ENCODE peak calls at places on chromosomes 2 and 18, in seven cellular contexts. One of them, this sample, is unnamed. For H3K4me1, the result is how much of the 10 kb centered on the place peaks cover.

GRCh38 chr2:184425083-184425482 is 173.2 kb upstream of the ZNF804A start:
- DNase-seq in neuronal stem cell: no peak
- DNase-seq in right lobe of liver: no peak
- DNase-seq in CD8-positive, alpha-beta T cell: no peak
- DNase-seq in fibroblast of lung: no peak
- DNase-seq in psoas muscle: no peak
- DNase-seq in A549: no peak
- DNase-seq in this sample: no peak

GRCh38 chr2:104897515-104898184 is 43.7 kb downstream of the POU3F3 start:
- DNase-seq in neuronal stem cell: no peak
- DNase-seq in right lobe of liver: no peak
- DNase-seq in CD8-positive, alpha-beta T cell: no peak
- DNase-seq in fibroblast of lung: peak
- DNase-seq in psoas muscle: no peak
- DNase-seq in A549: no peak
- DNase-seq in this sample: no peak

GRCh38 chr18:64178860-64179259 is 30.0 kb upstream of the LINC00305 start:
- DNase-seq in neuronal stem cell: no peak
- DNase-seq in right lobe of liver: no peak
- DNase-seq in CD8-positive, alpha-beta T cell: no peak
- DNase-seq in fibroblast of lung: no peak
- DNase-seq in psoas muscle: no peak
- DNase-seq in A549: no peak
- DNase-seq in this sample: no peak

GRCh38 chr2:50596521-50596920 is 435.4 kb downstream of the NRXN1 start:
- DNase-seq in neuronal stem cell: no peak
- DNase-seq in right lobe of liver: no peak
- DNase-seq in CD8-positive, alpha-beta T cell: no peak
- DNase-seq in fibroblast of lung: peak
- DNase-seq in psoas muscle: no peak
- DNase-seq in A549: no peak
- DNase-seq in this sample: no peak

GRCh38 chr2:226187601-226188000 is 612.0 kb downstream of the IRS1 start:
- DNase-seq in neuronal stem cell: no peak
- DNase-seq in right lobe of liver: no peak
- DNase-seq in CD8-positive, alpha-beta T cell: no peak
- DNase-seq in fibroblast of lung: peak
- DNase-seq in psoas muscle: no peak
- DNase-seq in A549: no peak
- DNase-seq in this sample: no peak

GRCh38 chr18:79507546-79508480 is 112.1 kb downstream of the NFATC1 start:
- DNase-seq in neuronal stem cell: no peak
- DNase-seq in right lobe of liver: peak
- DNase-seq in CD8-positive, alpha-beta T cell: no peak
- DNase-seq in fibroblast of lung: peak
- DNase-seq in psoas muscle: peak
- DNase-seq in A549: no peak
- DNase-seq in this sample: peak

GRCh38 chr2:99863914-99864273 is 278.5 kb downstream of the AFF3 start:
- DNase-seq in neuronal stem cell: no peak
- DNase-seq in right lobe of liver: no peak
- DNase-seq in CD8-positive, alpha-beta T cell: no peak
- DNase-seq in fibroblast of lung: peak
- DNase-seq in psoas muscle: no peak
- DNase-seq in A549: no peak
- DNase-seq in this sample: no peak

GRCh38 chr2:189347540-189347939 is 93.7 kb upstream of the WDR75 start:
- DNase-seq in neuronal stem cell: no peak
- DNase-seq in right lobe of liver: peak
- DNase-seq in CD8-positive, alpha-beta T cell: no peak
- DNase-seq in fibroblast of lung: peak
- DNase-seq in psoas muscle: no peak
- DNase-seq in A549: peak
- DNase-seq in this sample: peak

GRCh38 chr2:71609441-71609840 is 156.1 kb downstream of the DYSF start:
- DNase-seq in neuronal stem cell: no peak
- DNase-seq in right lobe of liver: peak
- DNase-seq in CD8-positive, alpha-beta T cell: no peak
- DNase-seq in fibroblast of lung: peak
- DNase-seq in psoas muscle: peak
- DNase-seq in A549: no peak
- DNase-seq in this sample: peak

GRCh38 chr2:68031546-68032160 is 31.2 kb downstream of the C1D start:
- DNase-seq in neuronal stem cell: peak
- DNase-seq in right lobe of liver: no peak
- DNase-seq in CD8-positive, alpha-beta T cell: no peak
- DNase-seq in fibroblast of lung: peak
- DNase-seq in psoas muscle: no peak
- DNase-seq in A549: peak
- DNase-seq in this sample: no peak

GRCh38 chr2:34979148-34979547 is 1376.4 kb upstream of the CRIM1 start:
- DNase-seq in neuronal stem cell: no peak
- DNase-seq in right lobe of liver: no peak
- DNase-seq in CD8-positive, alpha-beta T cell: no peak
- DNase-seq in fibroblast of lung: no peak
- DNase-seq in psoas muscle: no peak
- DNase-seq in A549: peak
- DNase-seq in this sample: no peak

GRCh38 chr2:23592061-23592685 is 207.2 kb downstream of the KLHL29 start:
- DNase-seq in neuronal stem cell: no peak
- DNase-seq in right lobe of liver: no peak
- DNase-seq in CD8-positive, alpha-beta T cell: no peak
- DNase-seq in fibroblast of lung: no peak
- DNase-seq in psoas muscle: no peak
- DNase-seq in A549: no peak
- DNase-seq in this sample: no peak

GRCh38 chr18:61554117-61554776 is 221.0 kb downstream of the CDH20 start:
- DNase-seq in neuronal stem cell: no peak
- DNase-seq in right lobe of liver: no peak
- DNase-seq in CD8-positive, alpha-beta T cell: peak
- DNase-seq in fibroblast of lung: no peak
- DNase-seq in psoas muscle: no peak
- DNase-seq in A549: no peak
- DNase-seq in this sample: peak

GRCh38 chr18:76456018-76456750 is 38.9 kb downstream of the ZNF516 start:
- DNase-seq in neuronal stem cell: no peak
- DNase-seq in right lobe of liver: no peak
- DNase-seq in CD8-positive, alpha-beta T cell: no peak
- DNase-seq in fibroblast of lung: peak
- DNase-seq in psoas muscle: no peak
- DNase-seq in A549: no peak
- DNase-seq in this sample: peak

GRCh38 chr2:112706170-112706664 is 14.6 kb upstream of the NT5DC4 start:
- DNase-seq in neuronal stem cell: no peak
- DNase-seq in right lobe of liver: peak
- DNase-seq in CD8-positive, alpha-beta T cell: peak
- DNase-seq in fibroblast of lung: peak
- DNase-seq in psoas muscle: no peak
- DNase-seq in A549: no peak
- DNase-seq in this sample: no peak

GRCh38 chr2:240836781-240837467 is 16.9 kb upstream of the KIF1A start:
- DNase-seq in neuronal stem cell: no peak
- DNase-seq in right lobe of liver: no peak
- DNase-seq in CD8-positive, alpha-beta T cell: no peak
- DNase-seq in fibroblast of lung: peak
- DNase-seq in psoas muscle: peak
- DNase-seq in A549: no peak
- DNase-seq in this sample: peak

GRCh38 chr2:37623971-37624897 is 47.2 kb downstream of the CDC42EP3 start:
- DNase-seq in neuronal stem cell: no peak
- DNase-seq in right lobe of liver: no peak
- DNase-seq in CD8-positive, alpha-beta T cell: no peak
- DNase-seq in fibroblast of lung: peak
- DNase-seq in psoas muscle: no peak
- DNase-seq in A549: no peak
- DNase-seq in this sample: no peak

GRCh38 chr2:4047961-4048891 is 344.9 kb downstream of the DCDC2C start:
- DNase-seq in neuronal stem cell: no peak
- DNase-seq in right lobe of liver: no peak
- DNase-seq in CD8-positive, alpha-beta T cell: no peak
- DNase-seq in fibroblast of lung: no peak
- DNase-seq in psoas muscle: no peak
- DNase-seq in A549: no peak
- DNase-seq in this sample: no peak

GRCh38 chr2:241966671-241967070 is 97.1 kb downstream of the RTP5 start:
- DNase-seq in neuronal stem cell: no peak
- DNase-seq in right lobe of liver: peak
- DNase-seq in CD8-positive, alpha-beta T cell: no peak
- DNase-seq in fibroblast of lung: peak
- DNase-seq in psoas muscle: no peak
- DNase-seq in A549: no peak
- DNase-seq in this sample: no peak

DNA sequence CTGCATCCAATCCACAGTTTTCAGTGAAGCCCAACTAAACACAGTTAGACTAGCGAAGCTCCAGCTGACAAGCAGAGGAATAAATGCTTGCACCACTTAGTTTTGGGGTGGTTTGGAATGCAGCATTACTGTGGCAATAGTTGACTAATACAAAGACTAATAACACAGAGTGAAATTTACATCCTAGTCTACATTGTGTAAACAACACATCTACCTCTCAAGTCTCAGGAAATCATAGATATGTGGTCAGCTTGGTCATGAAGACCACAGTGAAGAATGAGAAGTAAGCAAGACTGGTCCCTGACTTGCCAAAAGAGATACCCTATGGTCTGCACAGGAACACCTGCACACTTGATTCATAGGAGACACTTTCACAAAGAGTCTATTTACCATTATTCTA is 155.1 kb upstream of the TANK start:
- DNase-seq in neuronal stem cell: no peak
- DNase-seq in right lobe of liver: no peak
- DNase-seq in CD8-positive, alpha-beta T cell: no peak
- DNase-seq in fibroblast of lung: no peak
- DNase-seq in psoas muscle: no peak
- DNase-seq in A549: no peak
- DNase-seq in this sample: no peak
- H3K27ac ChIP-seq in neuronal stem cell: no peak
- H3K27ac ChIP-seq in right lobe of liver: no peak
- H3K27ac ChIP-seq in CD8-positive, alpha-beta T cell: no peak
- H3K27ac ChIP-seq in fibroblast of lung: no peak
- H3K27ac ChIP-seq in psoas muscle: no peak
- H3K27ac ChIP-seq in A549: no peak
- H3K27ac ChIP-seq in this sample: no peak

DNA sequence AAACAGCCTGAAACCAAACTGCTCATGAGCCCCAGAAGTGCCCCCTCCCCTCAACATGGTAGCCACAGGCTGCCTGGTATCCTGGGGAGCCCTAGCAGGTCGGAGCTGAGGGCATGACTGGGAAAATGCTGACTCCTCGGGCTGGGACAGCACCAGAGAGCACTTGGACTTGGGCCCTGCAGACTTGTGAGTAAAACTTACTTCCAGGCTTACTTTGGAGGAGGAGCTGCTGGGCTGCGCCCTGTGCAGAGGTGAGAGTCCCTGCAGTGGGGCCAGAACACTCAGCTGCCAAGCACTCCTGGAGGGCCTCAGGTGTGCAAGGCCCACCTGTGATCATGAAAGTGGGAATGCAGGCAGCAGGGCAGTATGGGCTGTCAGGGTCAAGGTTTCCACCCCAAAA is 119.4 kb downstream of the SEPTIN10 start:
- DNase-seq in neuronal stem cell: no peak
- DNase-seq in right lobe of liver: no peak
- DNase-seq in CD8-positive, alpha-beta T cell: no peak
- DNase-seq in fibroblast of lung: no peak
- DNase-seq in psoas muscle: no peak
- DNase-seq in A549: no peak
- DNase-seq in this sample: no peak
- H3K4me3 ChIP-seq in neuronal stem cell: no peak
- H3K4me3 ChIP-seq in right lobe of liver: no peak
- H3K4me3 ChIP-seq in CD8-positive, alpha-beta T cell: no peak
- H3K4me3 ChIP-seq in fibroblast of lung: no peak
- H3K4me3 ChIP-seq in psoas muscle: no peak
- H3K4me3 ChIP-seq in A549: no peak
- H3K4me3 ChIP-seq in this sample: no peak

GRCh38 chr2:73987948-73988700 is 3.4 kb downstream of the TET3 start:
- DNase-seq in neuronal stem cell: no peak
- DNase-seq in right lobe of liver: no peak
- DNase-seq in CD8-positive, alpha-beta T cell: no peak
- DNase-seq in fibroblast of lung: peak
- DNase-seq in psoas muscle: no peak
- DNase-seq in A549: no peak
- DNase-seq in this sample: no peak

GRCh38 chr2:73993376-73993775 is 8.7 kb downstream of the TET3 start:
- DNase-seq in neuronal stem cell: no peak
- DNase-seq in right lobe of liver: no peak
- DNase-seq in CD8-positive, alpha-beta T cell: no peak
- DNase-seq in fibroblast of lung: no peak
- DNase-seq in psoas muscle: no peak
- DNase-seq in A549: no peak
- DNase-seq in this sample: no peak

GRCh38 chr2:73989972-73990371 is 5.3 kb downstream of the TET3 start:
- DNase-seq in neuronal stem cell: no peak
- DNase-seq in right lobe of liver: no peak
- DNase-seq in CD8-positive, alpha-beta T cell: no peak
- DNase-seq in fibroblast of lung: no peak
- DNase-seq in psoas muscle: no peak
- DNase-seq in A549: no peak
- DNase-seq in this sample: no peak

GRCh38 chr2:73992036-73992435 is 7.3 kb downstream of the TET3 start:
- DNase-seq in neuronal stem cell: no peak
- DNase-seq in right lobe of liver: no peak
- DNase-seq in CD8-positive, alpha-beta T cell: no peak
- DNase-seq in fibroblast of lung: no peak
- DNase-seq in psoas muscle: no peak
- DNase-seq in A549: no peak
- DNase-seq in this sample: no peak

GRCh38 chr2:73990531-73990930 is 5.8 kb downstream of the TET3 start:
- DNase-seq in neuronal stem cell: no peak
- DNase-seq in right lobe of liver: no peak
- DNase-seq in CD8-positive, alpha-beta T cell: no peak
- DNase-seq in fibroblast of lung: no peak
- DNase-seq in psoas muscle: no peak
- DNase-seq in A549: no peak
- DNase-seq in this sample: no peak
- H3K4me1 ChIP-seq in neuronal stem cell: under half
- H3K4me1 ChIP-seq in right lobe of liver: under half
- H3K4me1 ChIP-seq in CD8-positive, alpha-beta T cell: half or more
- H3K4me1 ChIP-seq in fibroblast of lung: under half
- H3K4me1 ChIP-seq in psoas muscle: under half
- H3K4me1 ChIP-seq in A549: under half
- H3K4me1 ChIP-seq in this sample: under half

DNA sequence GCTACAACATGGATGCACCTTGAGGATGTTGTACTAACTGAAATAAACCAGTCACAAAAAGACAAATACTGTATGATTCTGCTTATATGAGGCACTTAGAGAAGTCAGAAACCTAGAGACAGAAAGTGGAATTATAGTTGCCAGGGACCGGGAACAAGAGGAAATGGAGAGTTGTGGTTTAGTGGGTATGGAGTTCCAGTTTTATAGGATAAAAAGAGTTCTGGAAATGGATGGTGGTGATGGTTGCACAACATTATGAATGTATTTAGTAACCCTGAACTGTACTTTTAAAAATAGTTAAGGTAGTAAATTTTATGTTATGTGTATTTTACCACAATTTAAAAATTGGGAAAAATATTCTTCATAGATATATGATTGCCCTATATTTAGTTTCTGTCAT is 97.7 kb downstream of the DPP4 start:
- DNase-seq in neuronal stem cell: no peak
- DNase-seq in right lobe of liver: no peak
- DNase-seq in CD8-positive, alpha-beta T cell: no peak
- DNase-seq in fibroblast of lung: no peak
- DNase-seq in psoas muscle: no peak
- DNase-seq in A549: no peak
- DNase-seq in this sample: no peak
- H3K27ac ChIP-seq in neuronal stem cell: no peak
- H3K27ac ChIP-seq in right lobe of liver: no peak
- H3K27ac ChIP-seq in CD8-positive, alpha-beta T cell: no peak
- H3K27ac ChIP-seq in fibroblast of lung: no peak
- H3K27ac ChIP-seq in psoas muscle: no peak
- H3K27ac ChIP-seq in A549: no peak
- H3K27ac ChIP-seq in this sample: no peak

GRCh38 chr2:84493494-84493893 is 22.8 kb upstream of the DNAH6 start:
- DNase-seq in neuronal stem cell: no peak
- DNase-seq in right lobe of liver: no peak
- DNase-seq in CD8-positive, alpha-beta T cell: no peak
- DNase-seq in fibroblast of lung: peak
- DNase-seq in psoas muscle: no peak
- DNase-seq in A549: peak
- DNase-seq in this sample: no peak
- H3K4me3 ChIP-seq in neuronal stem cell: no peak
- H3K4me3 ChIP-seq in right lobe of liver: no peak
- H3K4me3 ChIP-seq in CD8-positive, alpha-beta T cell: no peak
- H3K4me3 ChIP-seq in fibroblast of lung: no peak
- H3K4me3 ChIP-seq in psoas muscle: no peak
- H3K4me3 ChIP-seq in A549: no peak
- H3K4me3 ChIP-seq in this sample: no peak

This sample was measured in testis.